ENCODE peak calls at places on chromosomes 13 and 19, in nine cellular contexts. X is stimulated activated CD4-positive, alpha-beta T cell treated with anti-CD3 and anti-CD28 coated beads, Interleukin-4, amount 100 ng/mL, for 48 hours; F is skeletal muscle cell; T is fibroblast of pulmonary artery; H is A549; D is non-pigmented ciliary epithelial cell; G is ELF-1; Z is fibroblast of mammary gland; S is AG09309. E is an unnamed sample.

GRCh38 chr13:100565291-100565690 is 23.3 kb downstream of the GGACT start:
- DNase-seq in Z (no peak), H (no peak), S (no peak), D (no peak), X (no peak), T (no peak), G (no peak), F (no peak), E (no peak)

GRCh38 chr13:109249780-109250528 is 536.4 kb downstream of the IRS2 start:
- DNase-seq in F (no peak), D (no peak), H (no peak), G (no peak), T (no peak), Z (no peak), X (no peak), S (no peak), E (no peak)

GRCh38 chr19:47028372-47028672 is 8.7 kb downstream of the NPAS1 start:
- DNase-seq in Z (no peak), X (no peak), F (no peak), S (no peak), T (no peak), G (no peak), D (no peak), H (no peak), E (no peak)

GRCh38 chr19:50695251-50696064 is 24.1 kb downstream of the SHANK1 start:
- DNase-seq in X (peak; percentile 22), S (no peak), Z (no peak), T (peak; percentile 17), F (no peak), D (no peak), H (peak; percentile 29), G (no peak), E (peak; percentile 31)

GRCh38 chr19:42554046-42554575 is 25.8 kb upstream of the CEACAM1 start:
- DNase-seq in G (no peak), H (no peak), Z (no peak), F (no peak), X (no peak), D (no peak), S (no peak), T (no peak), E (no peak)

GRCh38 chr13:104525467-104525866 is 1459.2 kb upstream of the SLC10A2 start:
- DNase-seq in T (no peak), G (no peak), F (no peak), X (no peak), H (no peak), D (no peak), S (no peak), Z (no peak), E (no peak)

GRCh38 chr13:34037636-34038325 is 219.8 kb downstream of the RFC3 start:
- DNase-seq in S (no peak), F (no peak), G (peak; percentile 28), D (no peak), H (no peak), Z (peak; percentile 4), T (no peak), X (no peak), E (no peak)

GRCh38 chr13:114047358-114047881 is 73.5 kb upstream of the C13orf46 start:
- DNase-seq in X (no peak), Z (peak; percentile 48), G (no peak), S (no peak), D (no peak), T (no peak), H (no peak), F (no peak), E (peak; percentile 52)

GRCh38 chr13:29496241-29496712 is 99.2 kb downstream of the SLC7A1 start:
- DNase-seq in X (no peak), D (no peak), G (no peak), T (peak; percentile 46), S (no peak), F (no peak), H (peak; percentile 12), Z (no peak), E (peak; percentile 69)

GRCh38 chr13:21289475-21289874 is 113.0 kb downstream of the MRPL57 start:
- DNase-seq in G (no peak), X (no peak), F (no peak), S (no peak), H (no peak), T (no peak), D (no peak), Z (no peak), E (no peak)

GRCh38 chr19:50534478-50534877 is 20.8 kb upstream of the ASPDH start:
- DNase-seq in F (no peak), G (no peak), T (no peak), Z (no peak), H (no peak), D (no peak), S (no peak), X (no peak), E (no peak)

GRCh38 chr19:36771275-36772231 is 1.1 kb downstream of the ZNF850 start:
- DNase-seq in S (peak; percentile 18), F (peak; percentile 74), H (peak; percentile 60), D (peak; percentile 80), X (peak; percentile 41), G (peak; percentile 85), T (peak; percentile 94), Z (peak; percentile 81), E (peak; percentile 90)

GRCh38 chr13:78595819-78596700 is 7.3 kb downstream of the POU4F1 start:
- DNase-seq in Z (no peak), S (no peak), H (peak; percentile 19), D (no peak), F (no peak), T (no peak), X (no peak), G (peak; percentile 78), E (no peak)

GRCh38 chr13:97221491-97221890 is 642 bp upstream of the MBNL2 start:
- DNase-seq in Z (no peak), X (no peak), S (no peak), H (no peak), F (no peak), D (no peak), G (no peak), T (no peak), E (no peak)

GRCh38 chr13:27309967-27310598 is 39.5 kb downstream of the RASL11A start:
- DNase-seq in Z (peak; percentile 42), D (peak; percentile 10), T (peak; percentile 7), G (no peak), H (peak; percentile 34), X (no peak), S (no peak), F (no peak), E (no peak)

GRCh38 chr13:113080901-113081521 is 24.6 kb upstream of the F7 start:
- DNase-seq in F (no peak), D (no peak), S (no peak), Z (no peak), H (no peak), X (no peak), T (no peak), G (no peak), E (no peak)

GRCh38 chr19:6204212-6204611 is 68.7 kb downstream of the ACSBG2 start:
- DNase-seq in F (no peak), T (peak; percentile 45), Z (peak; percentile 39), X (no peak), S (no peak), H (no peak), G (no peak), D (no peak), E (no peak)

GRCh38 chr19:17473041-17473440 is 2.7 kb downstream of the SLC27A1 start:
- DNase-seq in G (no peak), X (no peak), D (peak; percentile 67), H (peak; percentile 37), T (peak; percentile 79), Z (peak; percentile 87), F (no peak), S (no peak), E (no peak)

GRCh38 chr19:13091400-13092161 is 11.1 kb downstream of the LYL1 start:
- DNase-seq in H (peak; percentile 36), G (peak; percentile 43), Z (peak; percentile 74), S (peak; percentile 80), T (peak; percentile 94), D (peak; percentile 43), X (no peak), F (peak; percentile 81), E (no peak)